ENCODE peak calls at places on chromosomes 4 and X, in ten cellular contexts. K is activated T-cell treated with anti-CD3 and anti-CD28 coated beads, Interleukin-2, amount 50 U/mL, for 1 hour; C is cardiac muscle cell; A is GM18507; X is GM13977; M is activated CD8-positive, alpha-beta memory T cell treated with anti-CD3 and anti-CD28 coated beads, Interleukin-2, amount 50 U/mL, for 48 hours; V is BJ; F is adrenal gland; U is CD8-positive, alpha-beta T cell; Y is stimulated activated CD4-positive, alpha-beta T cell treated with anti-CD3 and anti-CD28 coated beads, TNF-alpha, amount 100 ng/mL, for 1 hour. T is an unnamed sample.

GRCh38 chrX:23799469-23800065 is 16.6 kb downstream of the SAT1 start:
- DNase-seq in K (no peak), C (peak; percentile 80), A (no peak), X (no peak), M (no peak), V (no peak), F (no peak), U (no peak), Y (no peak), T (no peak)

GRCh38 chr4:7430965-7431695 is 3.6 kb downstream of the PSAPL1 start:
- DNase-seq in K (no peak), C (no peak), A (no peak), X (no peak), M (no peak), V (no peak), F (no peak), U (no peak), Y (no peak), T (no peak)

GRCh38 chr4:98474408-98474844 is 184.0 kb downstream of the TSPAN5 start:
- DNase-seq in K (no peak), C (peak; percentile 74), A (no peak), X (no peak), M (no peak), V (peak; percentile 46), F (no peak), U (no peak), Y (no peak), T (peak; percentile 35)

GRCh38 chr4:65580551-65580950 is 89.7 kb downstream of the EPHA5 start:
- DNase-seq in K (no peak), C (peak; percentile 16), A (no peak), X (no peak), M (no peak), V (no peak), F (no peak), U (no peak), Y (no peak), T (peak; percentile 36)

GRCh38 chr4:54593795-54594194 is 64.0 kb upstream of the KIT start:
- DNase-seq in K (no peak), C (no peak), A (no peak), X (no peak), M (no peak), V (no peak), F (no peak), U (no peak), Y (no peak), T (no peak)

GRCh38 chr4:53558981-53559620 is 32.2 kb downstream of the LNX1 start:
- DNase-seq in K (no peak), C (no peak), A (no peak), X (no peak), M (no peak), V (no peak), F (no peak), U (no peak), Y (no peak), T (no peak)

GRCh38 chr4:129578336-129578735 is 482.4 kb downstream of the C4orf33 start:
- DNase-seq in K (no peak), C (no peak), A (no peak), X (no peak), M (no peak), V (no peak), F (no peak), U (no peak), Y (no peak), T (no peak)

GRCh38 chrX:29090811-29091210 is 503.6 kb downstream of the IL1RAPL1 start:
- DNase-seq in K (no peak), C (peak; percentile 39), A (no peak), X (no peak), M (no peak), V (no peak), F (no peak), U (no peak), Y (no peak), T (peak; percentile 2)

GRCh38 chr4:4572821-4573220 is 31.0 kb upstream of the STX18 start:
- DNase-seq in K (no peak), C (peak; percentile 36), A (no peak), X (no peak), M (no peak), V (no peak), F (no peak), U (no peak), Y (no peak), T (no peak)

GRCh38 chrX:130682990-130683389 is 220.0 kb downstream of the ENOX2 start:
- DNase-seq in K (no peak), C (peak; percentile 9), A (no peak), X (no peak), M (no peak), V (no peak), F (no peak), U (no peak), Y (no peak), T (no peak)